ENCODE peak calls at places on chromosomes 12 and 14, in four cellular contexts. One of them, this sample, is unnamed.

GRCh38 chr14:62001988-62002387 is 239.8 kb downstream of the SNAPC1 start:
- DNase-seq in frontal cortex: no peak
- DNase-seq in heart left ventricle: no peak
- DNase-seq in activated naive CD8-positive, alpha-beta T cell treated with anti-CD3 and anti-CD28 coated beads, Interleukin-2, amount 50 U/mL, for 24 hours: no peak
- DNase-seq in this sample: no peak

GRCh38 chr14:101116486-101117130 is 213.1 kb upstream of the RTL1 start:
- DNase-seq in activated naive CD8-positive, alpha-beta T cell treated with anti-CD3 and anti-CD28 coated beads, Interleukin-2, amount 50 U/mL, for 24 hours: no peak
- DNase-seq in heart left ventricle: no peak
- DNase-seq in frontal cortex: no peak
- DNase-seq in this sample: no peak

GRCh38 chr12:52280319-52280795 is 5.9 kb downstream of the KRT86 start:
- DNase-seq in activated naive CD8-positive, alpha-beta T cell treated with anti-CD3 and anti-CD28 coated beads, Interleukin-2, amount 50 U/mL, for 24 hours: no peak
- DNase-seq in frontal cortex: no peak
- DNase-seq in heart left ventricle: peak; percentile 28
- DNase-seq in this sample: no peak

GRCh38 chr14:61103541-61104339 is 122.7 kb downstream of the SLC38A6 start:
- DNase-seq in activated naive CD8-positive, alpha-beta T cell treated with anti-CD3 and anti-CD28 coated beads, Interleukin-2, amount 50 U/mL, for 24 hours: peak; percentile 25
- DNase-seq in frontal cortex: no peak
- DNase-seq in heart left ventricle: peak; percentile 62
- DNase-seq in this sample: no peak

GRCh38 chr12:93886533-93887511 is 209.6 kb downstream of the CRADD start:
- DNase-seq in heart left ventricle: no peak
- DNase-seq in frontal cortex: no peak
- DNase-seq in activated naive CD8-positive, alpha-beta T cell treated with anti-CD3 and anti-CD28 coated beads, Interleukin-2, amount 50 U/mL, for 24 hours: no peak
- DNase-seq in this sample: no peak

GRCh38 chr12:97404549-97404948 is 58.1 kb upstream of the RMST start:
- DNase-seq in activated naive CD8-positive, alpha-beta T cell treated with anti-CD3 and anti-CD28 coated beads, Interleukin-2, amount 50 U/mL, for 24 hours: peak; percentile 1
- DNase-seq in frontal cortex: peak; percentile 2
- DNase-seq in heart left ventricle: no peak
- DNase-seq in this sample: no peak

GRCh38 chr12:64318605-64319004 is 72.0 kb downstream of the C12orf56 start:
- DNase-seq in activated naive CD8-positive, alpha-beta T cell treated with anti-CD3 and anti-CD28 coated beads, Interleukin-2, amount 50 U/mL, for 24 hours: no peak
- DNase-seq in frontal cortex: no peak
- DNase-seq in heart left ventricle: no peak
- DNase-seq in this sample: no peak

GRCh38 chr14:69246331-69246730 is 13.6 kb upstream of the GALNT16 start:
- DNase-seq in heart left ventricle: no peak
- DNase-seq in frontal cortex: no peak
- DNase-seq in activated naive CD8-positive, alpha-beta T cell treated with anti-CD3 and anti-CD28 coated beads, Interleukin-2, amount 50 U/mL, for 24 hours: no peak
- DNase-seq in this sample: no peak

GRCh38 chr12:33828326-33828725 is 194.0 kb upstream of the ALG10 start:
- DNase-seq in heart left ventricle: no peak
- DNase-seq in activated naive CD8-positive, alpha-beta T cell treated with anti-CD3 and anti-CD28 coated beads, Interleukin-2, amount 50 U/mL, for 24 hours: no peak
- DNase-seq in frontal cortex: no peak
- DNase-seq in this sample: no peak

GRCh38 chr14:70086685-70087379 is 101.9 kb downstream of the SLC8A3 start:
- DNase-seq in frontal cortex: no peak
- DNase-seq in heart left ventricle: no peak
- DNase-seq in activated naive CD8-positive, alpha-beta T cell treated with anti-CD3 and anti-CD28 coated beads, Interleukin-2, amount 50 U/mL, for 24 hours: peak; percentile 11
- DNase-seq in this sample: peak; percentile 15

GRCh38 chr12:30457621-30458289 is 237.9 kb downstream of the IPO8 start:
- DNase-seq in activated naive CD8-positive, alpha-beta T cell treated with anti-CD3 and anti-CD28 coated beads, Interleukin-2, amount 50 U/mL, for 24 hours: no peak
- DNase-seq in frontal cortex: no peak
- DNase-seq in heart left ventricle: no peak
- DNase-seq in this sample: no peak

GRCh38 chr12:6235499-6235898 is 35.3 kb downstream of the CD9 start:
- DNase-seq in frontal cortex: no peak
- DNase-seq in heart left ventricle: no peak
- DNase-seq in activated naive CD8-positive, alpha-beta T cell treated with anti-CD3 and anti-CD28 coated beads, Interleukin-2, amount 50 U/mL, for 24 hours: no peak
- DNase-seq in this sample: no peak

GRCh38 chr12:112163471-112164325 is 38.3 kb downstream of the TRAFD1 start:
- DNase-seq in frontal cortex: no peak
- DNase-seq in activated naive CD8-positive, alpha-beta T cell treated with anti-CD3 and anti-CD28 coated beads, Interleukin-2, amount 50 U/mL, for 24 hours: no peak
- DNase-seq in heart left ventricle: no peak
- DNase-seq in this sample: no peak

GRCh38 chr12:124764451-124764850 is 99.2 kb downstream of the SCARB1 start:
- DNase-seq in heart left ventricle: no peak
- DNase-seq in activated naive CD8-positive, alpha-beta T cell treated with anti-CD3 and anti-CD28 coated beads, Interleukin-2, amount 50 U/mL, for 24 hours: peak; percentile 51
- DNase-seq in frontal cortex: no peak
- DNase-seq in this sample: no peak

GRCh38 chr14:105534586-105534985 is 8.2 kb downstream of the TMEM121 start:
- DNase-seq in frontal cortex: no peak
- DNase-seq in activated naive CD8-positive, alpha-beta T cell treated with anti-CD3 and anti-CD28 coated beads, Interleukin-2, amount 50 U/mL, for 24 hours: no peak
- DNase-seq in heart left ventricle: no peak
- DNase-seq in this sample: no peak

GRCh38 chr14:99430491-99430890 is 50.2 kb downstream of the SETD3 start:
- DNase-seq in frontal cortex: no peak
- DNase-seq in heart left ventricle: peak; percentile 26
- DNase-seq in activated naive CD8-positive, alpha-beta T cell treated with anti-CD3 and anti-CD28 coated beads, Interleukin-2, amount 50 U/mL, for 24 hours: peak; percentile 29
- DNase-seq in this sample: no peak

GRCh38 chr14:34063470-34064164 is 112.7 kb upstream of the EGLN3 start:
- DNase-seq in heart left ventricle: no peak
- DNase-seq in activated naive CD8-positive, alpha-beta T cell treated with anti-CD3 and anti-CD28 coated beads, Interleukin-2, amount 50 U/mL, for 24 hours: no peak
- DNase-seq in frontal cortex: no peak
- DNase-seq in this sample: no peak

GRCh38 chr14:76811561-76811960 is 1.1 kb downstream of the ANGEL1 start:
- DNase-seq in heart left ventricle: no peak
- DNase-seq in activated naive CD8-positive, alpha-beta T cell treated with anti-CD3 and anti-CD28 coated beads, Interleukin-2, amount 50 U/mL, for 24 hours: no peak
- DNase-seq in frontal cortex: no peak
- DNase-seq in this sample: no peak

GRCh38 chr12:39919790-39920189 is 186.1 kb downstream of the SLC2A13 start:
- DNase-seq in frontal cortex: no peak
- DNase-seq in activated naive CD8-positive, alpha-beta T cell treated with anti-CD3 and anti-CD28 coated beads, Interleukin-2, amount 50 U/mL, for 24 hours: no peak
- DNase-seq in heart left ventricle: no peak
- DNase-seq in this sample: no peak

GRCh38 chr14:82366803-82367202 is 833.1 kb upstream of the SEL1L start:
- DNase-seq in heart left ventricle: no peak
- DNase-seq in activated naive CD8-positive, alpha-beta T cell treated with anti-CD3 and anti-CD28 coated beads, Interleukin-2, amount 50 U/mL, for 24 hours: no peak
- DNase-seq in frontal cortex: no peak
- DNase-seq in this sample: no peak

GRCh38 chr14:37027188-37027824 is 145.1 kb downstream of the SLC25A21 start:
- DNase-seq in heart left ventricle: no peak
- DNase-seq in frontal cortex: no peak
- DNase-seq in activated naive CD8-positive, alpha-beta T cell treated with anti-CD3 and anti-CD28 coated beads, Interleukin-2, amount 50 U/mL, for 24 hours: no peak
- DNase-seq in this sample: no peak

GRCh38 chr12:131250028-131250950 is 296.6 kb downstream of the ADGRD1 start:
- DNase-seq in frontal cortex: no peak
- DNase-seq in heart left ventricle: no peak
- DNase-seq in activated naive CD8-positive, alpha-beta T cell treated with anti-CD3 and anti-CD28 coated beads, Interleukin-2, amount 50 U/mL, for 24 hours: no peak
- DNase-seq in this sample: no peak

This sample was measured in nucleus accumbens.